ENCODE peak calls at places on chromosomes 16 and 17, in six cellular contexts. One of them, this sample, is unnamed.

GRCh38 chr16:72878301-72879269 is 169.3 kb downstream of the ZFHX3 start:
- DNase-seq in T-helper 17 cell: no peak
- DNase-seq in K562: no peak
- DNase-seq in right lobe of liver: peak; percentile 53
- DNase-seq in KBM-7: no peak
- DNase-seq in HTR-8/SVneo: peak; percentile 55
- DNase-seq in this sample: no peak

GRCh38 chr16:77856455-77857138 is 68.2 kb downstream of the VAT1L start:
- DNase-seq in KBM-7: no peak
- DNase-seq in T-helper 17 cell: no peak
- DNase-seq in HTR-8/SVneo: no peak
- DNase-seq in K562: no peak
- DNase-seq in right lobe of liver: no peak
- DNase-seq in this sample: no peak

GRCh38 chr17:8484465-8484864 is 48.8 kb downstream of the NDEL1 start:
- DNase-seq in KBM-7: no peak
- DNase-seq in K562: peak; percentile 12
- DNase-seq in T-helper 17 cell: no peak
- DNase-seq in right lobe of liver: no peak
- DNase-seq in HTR-8/SVneo: no peak
- DNase-seq in this sample: no peak

GRCh38 chr17:40922239-40922638 is 15.2 kb downstream of the KRT23 start:
- DNase-seq in HTR-8/SVneo: peak; percentile 67
- DNase-seq in KBM-7: peak; percentile 10
- DNase-seq in right lobe of liver: no peak
- DNase-seq in K562: peak; percentile 21
- DNase-seq in T-helper 17 cell: no peak
- DNase-seq in this sample: no peak

GRCh38 chr17:80519091-80519781 is 25.4 kb upstream of the RPTOR start:
- DNase-seq in K562: no peak
- DNase-seq in KBM-7: no peak
- DNase-seq in HTR-8/SVneo: peak; percentile 54
- DNase-seq in right lobe of liver: no peak
- DNase-seq in T-helper 17 cell: no peak
- DNase-seq in this sample: no peak

GRCh38 chr17:64781013-64781392 is 118.9 kb upstream of the SMURF2 start:
- DNase-seq in right lobe of liver: no peak
- DNase-seq in HTR-8/SVneo: no peak
- DNase-seq in T-helper 17 cell: no peak
- DNase-seq in KBM-7: peak; percentile 35
- DNase-seq in K562: no peak
- DNase-seq in this sample: no peak

GRCh38 chr16:90077757-90078593 is 844 bp upstream of the PRDM7 start:
- DNase-seq in HTR-8/SVneo: no peak
- DNase-seq in KBM-7: no peak
- DNase-seq in K562: peak; percentile 56
- DNase-seq in T-helper 17 cell: peak; percentile 17
- DNase-seq in right lobe of liver: peak; percentile 26
- DNase-seq in this sample: peak; percentile 83

GRCh38 chr17:22142091-22142490 is 449.8 kb downstream of the KCNJ18 start:
- DNase-seq in K562: peak; percentile 82
- DNase-seq in HTR-8/SVneo: no peak
- DNase-seq in KBM-7: no peak
- DNase-seq in T-helper 17 cell: no peak
- DNase-seq in right lobe of liver: no peak
- DNase-seq in this sample: no peak

GRCh38 chr17:42541041-42541833 is 5.2 kb downstream of the NAGLU start:
- DNase-seq in right lobe of liver: peak; percentile 65
- DNase-seq in T-helper 17 cell: no peak
- DNase-seq in KBM-7: no peak
- DNase-seq in K562: peak; percentile 45
- DNase-seq in HTR-8/SVneo: no peak
- DNase-seq in this sample: no peak

GRCh38 chr16:82735176-82735575 is 108.4 kb downstream of the CDH13 start:
- DNase-seq in right lobe of liver: no peak
- DNase-seq in K562: no peak
- DNase-seq in T-helper 17 cell: no peak
- DNase-seq in HTR-8/SVneo: no peak
- DNase-seq in KBM-7: no peak
- DNase-seq in this sample: no peak

GRCh38 chr16:24685539-24686432 is 43.7 kb upstream of the TNRC6A start:
- DNase-seq in HTR-8/SVneo: peak; percentile 20
- DNase-seq in T-helper 17 cell: no peak
- DNase-seq in right lobe of liver: peak; percentile 65
- DNase-seq in K562: no peak
- DNase-seq in KBM-7: peak; percentile 8
- DNase-seq in this sample: no peak

GRCh38 chr16:57196276-57196675 is 10.1 kb downstream of the RSPRY1 start:
- DNase-seq in KBM-7: no peak
- DNase-seq in right lobe of liver: no peak
- DNase-seq in T-helper 17 cell: no peak
- DNase-seq in K562: no peak
- DNase-seq in HTR-8/SVneo: no peak
- DNase-seq in this sample: no peak

GRCh38 chr16:47644661-47645060 is 183.5 kb downstream of the PHKB start:
- DNase-seq in KBM-7: no peak
- DNase-seq in HTR-8/SVneo: no peak
- DNase-seq in K562: no peak
- DNase-seq in T-helper 17 cell: no peak
- DNase-seq in right lobe of liver: no peak
- DNase-seq in this sample: no peak